ENCODE peak calls at places on chromosomes 7 and 10, in seven cellular contexts. A is SK-N-SH, X is HepG2, I is H1, V is GM12891, H is GM12878, L is K562. U is an unnamed sample.

GRCh38 chr7:27161214-27161720 is 4.1 kb downstream of the HOXA9 start:
- DNase-seq in A (no peak), X (no peak), I (no peak), V (no peak), H (no peak), L (no peak), U (no peak)

GRCh38 chr10:51960494-51960895 is 261.1 kb upstream of the CSTF2T start:
- DNase-seq in A (peak), X (peak), I (no peak), V (peak), H (no peak), L (peak), U (no peak)

GRCh38 chr10:34420795-34421194 is 394.3 kb downstream of the PARD3 start:
- DNase-seq in A (no peak), X (no peak), I (no peak), V (no peak), H (no peak), L (no peak), U (no peak)

GRCh38 chr7:77940647-77941046 is 142.1 kb downstream of the PHTF2 start:
- DNase-seq in A (peak), X (peak), I (no peak), V (peak), H (no peak), L (peak), U (no peak)

GRCh38 chr7:141072548-141073172 is 1.2 kb upstream of the TMEM178B start:
- DNase-seq in A (peak), X (no peak), I (peak), V (peak), H (no peak), L (no peak), U (no peak)

GRCh38 chr7:133481676-133482075 is 228.8 kb downstream of the EXOC4 start:
- DNase-seq in A (no peak), X (no peak), I (no peak), V (no peak), H (no peak), L (peak), U (no peak)

GRCh38 chr10:79445217-79445707 is at the start of gene ZCCHC24:
- DNase-seq in A (no peak), X (no peak), I (no peak), V (peak), H (no peak), L (no peak), U (peak)

GRCh38 chr7:44791278-44792219 is 4.9 kb upstream of the PPIA start:
- DNase-seq in A (no peak), X (peak), I (no peak), V (no peak), H (no peak), L (no peak), U (no peak)

GRCh38 chr7:150755473-150756099 is 18.4 kb downstream of the GIMAP5 start:
- DNase-seq in A (no peak), X (no peak), I (no peak), V (no peak), H (peak), L (no peak), U (no peak)

GRCh38 chr7:96991850-96992623 is 13.3 kb upstream of the DLX6 start:
- DNase-seq in A (no peak), X (no peak), I (peak), V (no peak), H (no peak), L (no peak), U (no peak)

GRCh38 chr7:30755384-30756154 is 3.6 kb downstream of the INMT start:
- DNase-seq in A (peak), X (no peak), I (no peak), V (no peak), H (no peak), L (no peak), U (no peak)

DNA sequence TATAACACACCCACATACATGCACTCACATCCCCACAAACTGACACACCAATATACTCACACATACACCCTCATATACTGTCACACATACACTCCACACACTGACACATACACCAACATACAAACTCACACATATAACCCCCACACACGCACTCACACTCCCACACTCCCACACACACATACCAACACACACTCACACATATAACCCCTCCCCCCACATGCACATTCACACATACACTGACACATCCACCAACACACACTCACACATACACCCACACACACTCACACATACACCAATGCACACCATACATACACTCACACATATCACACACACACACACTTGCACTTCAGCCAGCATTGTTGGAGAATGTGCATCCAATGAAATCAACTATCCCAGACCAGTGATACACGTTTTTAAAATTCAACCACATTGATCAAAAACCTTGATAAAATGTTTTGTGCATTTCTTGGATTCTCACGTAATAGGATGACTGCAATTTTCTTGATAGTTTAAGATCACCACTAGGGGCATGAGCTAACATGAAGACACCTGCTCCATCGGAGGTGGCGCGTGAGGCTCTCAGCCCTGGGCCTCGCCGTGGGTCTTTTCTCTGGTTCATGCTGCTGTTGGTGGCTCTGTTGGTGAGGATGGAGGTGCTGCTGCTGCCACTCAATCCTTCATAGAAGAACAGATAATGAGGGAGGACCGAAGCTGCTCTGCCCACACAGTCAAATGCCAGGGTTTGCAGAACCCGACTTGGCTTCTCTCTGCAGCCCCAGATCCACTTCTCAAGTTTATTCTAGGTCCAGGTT is 32.1 kb upstream of the CHST15 start:
- DNase-seq in A (no peak), X (peak), I (no peak), V (no peak), H (no peak), L (no peak), U (no peak)
- TF ChIP-seq TAF1 in A (no peak), X (no peak), I (no peak), V (no peak), H (no peak), L (no peak), U (no peak)

GRCh38 chr10:90745565-90745964 is 112.3 kb downstream of the HTR7 start:
- DNase-seq in A (no peak), X (no peak), I (no peak), V (no peak), H (no peak), L (no peak), U (no peak)

GRCh38 chr10:90746829-90747228 is 111.0 kb downstream of the HTR7 start:
- DNase-seq in A (no peak), X (no peak), I (no peak), V (no peak), H (no peak), L (no peak), U (no peak)

GRCh38 chr10:90751107-90751997 is 106.5 kb downstream of the HTR7 start:
- DNase-seq in A (peak), X (peak), I (peak), V (no peak), H (peak), L (peak), U (no peak)
- TF ChIP-seq TAF1 in A (no peak), X (no peak), I (no peak), V (no peak), H (no peak), L (no peak), U (no peak)

GRCh38 chr7:106421181-106421762 is 136.5 kb upstream of the NAMPT start:
- DNase-seq in A (no peak), X (no peak), I (no peak), V (no peak), H (no peak), L (no peak), U (no peak)
- TF ChIP-seq TAF1 in A (peak), X (no peak), I (no peak), V (no peak), H (no peak), L (no peak), U (no peak)

GRCh38 chr10:117684211-117684610 is 141.7 kb downstream of the EMX2 start:
- DNase-seq in A (no peak), X (no peak), I (no peak), V (no peak), H (no peak), L (no peak), U (no peak)
- TF ChIP-seq TAF1 in A (no peak), X (no peak), I (no peak), V (no peak), H (no peak), L (no peak), U (no peak)

GRCh38 chr10:11144626-11145497 is 127.2 kb downstream of the CELF2 start:
- DNase-seq in A (no peak), X (no peak), I (no peak), V (no peak), H (no peak), L (no peak), U (no peak)
- TF ChIP-seq TAF1 in A (no peak), X (no peak), I (no peak), V (no peak), H (no peak), L (no peak), U (no peak)

GRCh38 chr10:99765672-99766071 is 16.8 kb upstream of the ABCC2 start:
- DNase-seq in A (no peak), X (no peak), I (no peak), V (no peak), H (peak), L (no peak), U (no peak)
- TF ChIP-seq TAF1 in A (no peak), X (no peak), I (no peak), V (no peak), H (no peak), L (no peak), U (no peak)

GRCh38 chr10:8294779-8295178 is 240.3 kb downstream of the GATA3 start:
- DNase-seq in A (no peak), X (no peak), I (no peak), V (no peak), H (no peak), L (no peak), U (no peak)

GRCh38 chr10:8288600-8288999 is 234.1 kb downstream of the GATA3 start:
- DNase-seq in A (no peak), X (no peak), I (no peak), V (no peak), H (no peak), L (no peak), U (no peak)

GRCh38 chr10:8283986-8284385 is 229.5 kb downstream of the GATA3 start:
- DNase-seq in A (no peak), X (no peak), I (no peak), V (no peak), H (no peak), L (no peak), U (no peak)

GRCh38 chr10:8295311-8295710 is 240.8 kb downstream of the GATA3 start:
- DNase-seq in A (no peak), X (no peak), I (no peak), V (no peak), H (no peak), L (no peak), U (no peak)

DNA sequence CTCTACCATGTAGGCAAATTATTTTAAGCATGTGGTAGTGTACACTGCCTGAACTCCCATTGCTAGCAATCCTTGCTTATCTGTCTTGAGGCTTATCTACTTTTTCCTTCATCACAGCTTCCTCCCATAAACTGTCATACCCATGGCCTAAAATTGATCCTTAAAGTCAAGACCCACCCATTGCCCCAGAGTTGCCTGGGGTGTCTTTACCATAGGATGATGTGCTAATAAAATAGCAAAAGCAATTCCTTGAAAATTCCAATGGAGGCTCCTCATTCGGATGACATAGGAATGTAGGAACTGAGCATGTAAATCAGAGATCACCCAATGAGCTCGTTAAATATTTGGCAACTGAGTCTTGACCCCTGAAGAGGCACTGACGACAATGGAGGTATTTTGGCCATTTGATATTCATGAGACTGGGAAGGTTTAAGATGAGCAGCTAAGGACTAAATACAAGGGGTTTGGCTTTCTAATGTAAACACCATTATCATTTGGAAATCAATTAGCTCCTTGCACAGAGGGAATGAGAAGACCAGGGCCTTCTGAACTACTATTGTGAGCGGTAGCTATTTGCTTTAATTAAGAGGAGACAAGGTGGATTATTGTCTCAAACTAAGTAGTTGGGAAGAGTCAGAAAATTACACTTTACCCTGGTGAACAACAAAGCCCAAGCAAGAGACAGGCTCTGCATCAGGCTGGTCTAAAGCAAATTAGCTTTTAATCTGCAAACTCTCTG is 234.9 kb downstream of the GATA3 start:
- DNase-seq in A (no peak), X (no peak), I (no peak), V (no peak), H (no peak), L (no peak), U (no peak)
- TF ChIP-seq TAF1 in A (no peak), X (no peak), I (no peak), V (no peak), H (no peak), L (no peak), U (no peak)

DNA sequence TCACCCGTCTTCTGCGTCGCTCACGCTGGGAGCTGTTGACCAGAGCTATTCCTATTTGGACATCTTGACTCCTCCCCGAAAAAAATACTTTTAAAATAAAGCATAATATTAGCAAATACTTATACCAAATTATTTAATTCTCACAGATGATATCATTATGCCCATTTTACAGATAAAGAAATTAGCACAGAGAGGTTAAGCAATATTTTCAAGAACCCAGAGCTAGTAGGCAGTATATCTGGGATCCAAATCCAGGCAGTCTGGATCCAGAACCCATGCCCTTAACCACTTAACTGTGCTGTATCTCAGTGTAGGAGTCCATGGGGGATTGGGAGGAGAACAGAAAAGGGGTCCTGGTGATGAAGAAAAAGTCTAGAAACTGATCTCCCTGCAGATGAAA is 6.1 kb downstream of the IQUB start:
- DNase-seq in A (peak), X (no peak), I (no peak), V (no peak), H (no peak), L (peak), U (no peak)
- TF ChIP-seq TAF1 in A (no peak), X (no peak), I (no peak), V (no peak), H (no peak), L (no peak), U (no peak)

GRCh38 chr10:124624006-124624405 is 120.2 kb downstream of the FAM53B start:
- DNase-seq in A (no peak), X (no peak), I (no peak), V (no peak), H (no peak), L (no peak), U (no peak)

GRCh38 chr10:124624456-124624855 is 119.7 kb downstream of the FAM53B start:
- DNase-seq in A (no peak), X (no peak), I (no peak), V (no peak), H (no peak), L (no peak), U (no peak)

GRCh38 chr10:124626759-124627380 is 117.3 kb downstream of the FAM53B start:
- DNase-seq in A (no peak), X (no peak), I (no peak), V (no peak), H (peak), L (no peak), U (no peak)

GRCh38 chr10:124624875-124625274 is 119.3 kb downstream of the FAM53B start:
- DNase-seq in A (no peak), X (no peak), I (no peak), V (no peak), H (no peak), L (no peak), U (no peak)

GRCh38 chr10:124625831-124626238 is 118.3 kb downstream of the FAM53B start:
- DNase-seq in A (no peak), X (no peak), I (no peak), V (no peak), H (no peak), L (no peak), U (no peak)
- TF ChIP-seq TAF1 in A (no peak), X (no peak), I (no peak), V (no peak), H (no peak), L (no peak), U (no peak)

GRCh38 chr7:38328814-38329213 is 55.4 kb upstream of the TARP start:
- DNase-seq in A (no peak), X (no peak), I (no peak), V (no peak), H (no peak), L (no peak), U (no peak)
- TF ChIP-seq TAF1 in A (no peak), X (no peak), I (no peak), V (no peak), H (no peak), L (no peak), U (no peak)

U was measured in GM12892.